ENCODE peak calls at places on chromosomes 5 and 9, in four cellular contexts. T, C, L and O are unnamed samples.

GRCh38 chr9:109555215-109555614 is 57.1 kb upstream of the PTPN3 start:
- DNase-seq in T (no peak), C (no peak), L (no peak), O (no peak)

GRCh38 chr5:150641006-150641570 is 628 bp downstream of the SYNPO start:
- DNase-seq in T (no peak), C (no peak), L (no peak), O (no peak)

GRCh38 chr9:121133104-121133816 is 58.5 kb downstream of the CNTRL start:
- DNase-seq in T (peak; percentile 28), C (peak; percentile 47), L (peak; percentile 47), O (no peak)

GRCh38 chr5:154993461-154993860 is 20.1 kb upstream of the KIF4B start:
- DNase-seq in T (no peak), C (no peak), L (no peak), O (no peak)

GRCh38 chr9:33476503-33476902 is 2.8 kb upstream of the NOL6 start:
- DNase-seq in T (no peak), C (no peak), L (no peak), O (no peak)

GRCh38 chr9:16032799-16033198 is 480.0 kb downstream of the CCDC171 start:
- DNase-seq in T (no peak), C (no peak), L (no peak), O (no peak)

GRCh38 chr9:131801811-131802210 is 61.9 kb upstream of the RAPGEF1 start:
- DNase-seq in T (no peak), C (no peak), L (no peak), O (no peak)

GRCh38 chr5:154355141-154355611 is 90.6 kb upstream of the SAP30L start:
- DNase-seq in T (no peak), C (no peak), L (no peak), O (no peak)

GRCh38 chr5:180329606-180330269 is 23.4 kb downstream of the GFPT2 start:
- DNase-seq in T (no peak), C (no peak), L (no peak), O (no peak)

GRCh38 chr5:40486437-40487270 is 193.1 kb upstream of the PTGER4 start:
- DNase-seq in T (peak; percentile 21), C (peak; percentile 12), L (peak; percentile 27), O (no peak)

GRCh38 chr9:129237195-129237611 is 59.1 kb upstream of the IER5L start:
- DNase-seq in T (peak; percentile 54), C (no peak), L (peak; percentile 61), O (no peak)

GRCh38 chr5:170473642-170474041 is 30.2 kb upstream of the KCNIP1 start:
- DNase-seq in T (no peak), C (no peak), L (no peak), O (no peak)

GRCh38 chr9:104313396-104314110 is 190.5 kb upstream of the OR13F1 start:
- DNase-seq in T (no peak), C (no peak), L (no peak), O (no peak)

GRCh38 chr5:1074226-1074625 is 37.6 kb downstream of the SLC12A7 start:
- DNase-seq in T (no peak), C (no peak), L (no peak), O (no peak)